ENCODE peak calls at places on chromosomes 12 and 14, in ten cellular contexts. U, K, G, L, W, V, R, H, P and D are unnamed samples.

GRCh38 chr14:104099096-104100041 is 13.9 kb downstream of the ASPG start:
- DNase-seq in G (no peak), L (no peak), H (no peak), U (no peak), W (no peak), V (no peak), K (no peak), P (no peak), R (no peak), D (no peak)

GRCh38 chr14:83251402-83251801 is 1717.7 kb upstream of the SEL1L start:
- DNase-seq in W (no peak), V (no peak), U (no peak), G (no peak), H (no peak), K (peak), P (no peak), R (no peak), L (no peak), D (no peak)

GRCh38 chr12:89528434-89528833 is 2.6 kb upstream of the POC1B start:
- DNase-seq in P (no peak), W (no peak), V (no peak), H (no peak), G (no peak), L (no peak), K (no peak), U (no peak), R (no peak), D (no peak)

GRCh38 chr12:123894823-123895338 is 77.8 kb downstream of the CCDC92 start:
- DNase-seq in K (no peak), P (no peak), H (no peak), G (no peak), V (no peak), L (no peak), W (no peak), U (no peak), R (no peak), D (no peak)

GRCh38 chr14:64049616-64050381 is 197.0 kb downstream of the SYNE2 start:
- DNase-seq in P (no peak), U (no peak), R (no peak), L (no peak), W (no peak), K (no peak), G (no peak), H (no peak), V (no peak), D (no peak)

GRCh38 chr12:107884769-107885694 is 110.5 kb downstream of the ASCL4 start:
- DNase-seq in V (peak), H (no peak), P (peak), R (peak), K (no peak), W (peak), U (peak), L (peak), G (peak), D (no peak)

GRCh38 chr12:52903285-52903854 is 1.5 kb downstream of the KRT8 start:
- DNase-seq in U (peak), G (peak), V (peak), H (peak), K (no peak), W (peak), R (peak), L (peak), P (peak), D (no peak)

GRCh38 chr14:68685419-68686211 is 107.3 kb downstream of the ZFP36L1 start:
- DNase-seq in R (peak), L (no peak), P (no peak), V (peak), K (no peak), W (peak), G (peak), U (peak), H (no peak), D (no peak)

GRCh38 chr12:106226884-106227640 is 20.8 kb downstream of the CKAP4 start:
- DNase-seq in P (no peak), L (no peak), H (no peak), K (no peak), V (peak), U (peak), R (peak), W (peak), G (no peak), D (peak)

GRCh38 chr12:46887870-46888269 is 62.1 kb upstream of the SLC38A4 start:
- DNase-seq in P (no peak), L (no peak), H (no peak), K (no peak), V (no peak), U (no peak), R (no peak), G (no peak), W (no peak), D (no peak)

GRCh38 chr12:106233011-106233410 is 14.8 kb downstream of the CKAP4 start:
- DNase-seq in L (no peak), U (no peak), V (no peak), W (no peak), H (no peak), G (no peak), K (no peak), R (no peak), P (no peak), D (no peak)

GRCh38 chr12:105253882-105254513 is 18.0 kb upstream of the APPL2 start:
- DNase-seq in P (no peak), V (peak), R (no peak), H (no peak), W (no peak), L (no peak), G (no peak), K (peak), U (no peak), D (no peak)

GRCh38 chr12:113135178-113136127 is at the start of gene RASAL1:
- DNase-seq in G (peak), L (no peak), V (peak), H (no peak), U (no peak), P (peak), K (no peak), R (peak), W (peak), D (no peak)

GRCh38 chr14:32560213-32560857 is 231.2 kb downstream of the AKAP6 start:
- DNase-seq in U (peak), P (no peak), L (peak), H (no peak), W (peak), G (peak), V (peak), R (peak), K (peak), D (peak)

GRCh38 chr12:127293507-127294310 is 973.3 kb upstream of the TMEM132C start:
- DNase-seq in U (no peak), G (peak), K (no peak), V (peak), P (peak), H (peak), R (peak), W (peak), L (peak), D (no peak)

GRCh38 chr12:51951199-51951842 is at the start of gene ACVR1B:
- DNase-seq in P (peak), K (no peak), H (peak), L (peak), V (peak), W (peak), U (peak), R (peak), G (peak), D (peak)

GRCh38 chr14:87264386-87264785 is 728.6 kb downstream of the GALC start:
- DNase-seq in H (no peak), U (no peak), V (peak), G (no peak), P (no peak), W (no peak), R (no peak), K (no peak), L (no peak), D (no peak)

GRCh38 chr14:96162741-96163140 is 41.9 kb upstream of the BDKRB2 start:
- DNase-seq in W (no peak), K (no peak), H (no peak), G (no peak), R (no peak), P (no peak), V (no peak), L (no peak), U (no peak), D (no peak)

GRCh38 chr12:48105321-48105866 is 485 bp downstream of the SENP1 start:
- DNase-seq in V (peak), W (no peak), U (no peak), R (peak), P (no peak), H (no peak), G (peak), K (no peak), L (peak), D (no peak)

GRCh38 chr12:6231359-6232268 is 31.4 kb downstream of the CD9 start:
- DNase-seq in R (no peak), K (no peak), U (no peak), H (no peak), G (no peak), L (no peak), W (no peak), P (no peak), V (peak), D (no peak)

GRCh38 chr14:89417469-89418225 is 614 bp upstream of the FOXN3 start:
- DNase-seq in V (peak), W (peak), K (no peak), L (peak), G (peak), R (peak), H (no peak), P (peak), U (peak), D (no peak)

GRCh38 chr12:94200069-94200468 is 51.7 kb downstream of the PLXNC1 start:
- DNase-seq in V (no peak), P (no peak), L (no peak), H (no peak), G (no peak), U (no peak), W (no peak), R (no peak), K (no peak), D (no peak)

GRCh38 chr14:105173901-105174894 is 5.6 kb upstream of the JAG2 start:
- DNase-seq in K (no peak), R (peak), H (no peak), L (no peak), P (no peak), W (peak), V (no peak), U (no peak), G (peak), D (no peak)

GRCh38 chr14:60553855-60554254 is 44.9 kb downstream of the SIX6 start:
- DNase-seq in R (no peak), G (no peak), V (no peak), H (no peak), U (no peak), K (no peak), L (no peak), W (no peak), P (no peak), D (no peak)

GRCh38 chr14:51609987-51610283 is 41.8 kb upstream of the FRMD6 start:
- DNase-seq in P (no peak), V (no peak), W (no peak), H (no peak), K (no peak), U (no peak), G (no peak), L (no peak), R (no peak), D (no peak)

GRCh38 chr12:118290130-118290529 is 82.6 kb downstream of the TAOK3 start:
- DNase-seq in H (no peak), K (no peak), V (no peak), W (no peak), R (no peak), U (no peak), P (no peak), L (no peak), G (no peak), D (no peak)

GRCh38 chr12:78887444-78887843 is 22.9 kb downstream of the SYT1 start:
- DNase-seq in P (no peak), R (no peak), V (no peak), W (no peak), H (no peak), U (no peak), G (no peak), K (no peak), L (no peak), D (no peak)

GRCh38 chr12:116121453-116121871 is 156.0 kb downstream of the MED13L start:
- DNase-seq in W (no peak), G (no peak), U (no peak), K (no peak), H (no peak), V (no peak), P (no peak), R (no peak), L (no peak), D (no peak)

GRCh38 chr12:123971770-123972447 is 722 bp downstream of the CCDC92 start:
- DNase-seq in L (peak), R (peak), G (peak), K (no peak), W (peak), P (peak), V (peak), U (no peak), H (no peak), D (no peak)

GRCh38 chr12:110269622-110270124 is 11.4 kb upstream of the ATP2A2 start:
- DNase-seq in U (no peak), L (no peak), R (no peak), H (no peak), W (no peak), P (no peak), G (no peak), K (no peak), V (peak), D (no peak)

GRCh38 chr12:45914090-45914489 is 76.3 kb downstream of the SCAF11 start:
- DNase-seq in G (no peak), L (no peak), P (no peak), W (no peak), U (no peak), K (peak), H (no peak), V (peak), R (no peak), D (peak)

GRCh38 chr12:52015393-52016081 is 8.8 kb downstream of the TAMALIN start:
- DNase-seq in W (no peak), R (no peak), P (no peak), U (no peak), K (no peak), L (no peak), V (no peak), H (no peak), G (no peak), D (no peak)

GRCh38 chr14:21923820-21924219 is 250.2 kb upstream of the OR4E1 start:
- DNase-seq in W (peak), K (no peak), V (no peak), R (peak), G (no peak), L (no peak), H (no peak), U (no peak), P (no peak), D (no peak)

GRCh38 chr14:92747701-92748258 is 647 bp downstream of the LGMN start:
- DNase-seq in V (peak), W (no peak), P (no peak), L (no peak), U (no peak), K (no peak), H (no peak), R (no peak), G (no peak), D (no peak)